ENCODE peak calls at places on chromosomes 4 and X, in four cellular contexts. U is body of pancreas, M is stomach, K is endodermal cell. E is an unnamed sample. For H3K4me1, the result is how much of the 10 kb centered on the place peaks cover.

GRCh38 chrX:45767021-45767491 is 566.4 kb upstream of the DIPK2B start:
- DNase-seq in U (no peak), M (no peak), K (no peak), E (no peak)

GRCh38 chrX:123713434-123713833 is 19.4 kb downstream of the THOC2 start:
- DNase-seq in U (no peak), M (no peak), K (no peak), E (no peak)

GRCh38 chr4:86543080-86543479 is 51.0 kb upstream of the PTPN13 start:
- DNase-seq in U (no peak), M (no peak), K (no peak), E (no peak)

GRCh38 chr4:143558823-143559756 is 45.6 kb downstream of the SMARCA5 start:
- DNase-seq in U (peak), M (peak), K (peak), E (peak)

GRCh38 chr4:52059372-52059771 is 8.3 kb downstream of the SPATA18 start:
- DNase-seq in U (no peak), M (peak), K (no peak), E (no peak)

GRCh38 chrX:111181883-111182400 is 86.0 kb downstream of the PAK3 start:
- DNase-seq in U (no peak), M (no peak), K (no peak), E (no peak)

GRCh38 chr4:3367866-3368265 is 73.9 kb upstream of the HGFAC start:
- DNase-seq in U (no peak), M (no peak), K (no peak), E (no peak)

GRCh38 chrX:68443155-68443868 is 10.0 kb upstream of the OPHN1 start:
- DNase-seq in U (no peak), M (no peak), K (no peak), E (peak)

GRCh38 chr4:113636877-113637276 is 124.7 kb downstream of the CAMK2D start:
- DNase-seq in U (no peak), M (no peak), K (no peak), E (no peak)

GRCh38 chrX:18983711-18984380 is at the start of gene PHKA2:
- DNase-seq in U (peak), M (peak), K (peak), E (peak)

GRCh38 chr4:140980426-140981200 is 152.7 kb downstream of the RNF150 start:
- DNase-seq in U (no peak), M (no peak), K (no peak), E (no peak)

GRCh38 chr4:155571184-155571944 is 95.3 kb upstream of the GUCY1A1 start:
- DNase-seq in U (no peak), M (no peak), K (no peak), E (no peak)

GRCh38 chrX:153877571-153878261 is 8.3 kb downstream of the L1CAM start:
- DNase-seq in U (no peak), M (no peak), K (peak), E (no peak)

GRCh38 chr4:168766537-168767316 is 243.3 kb downstream of the CBR4 start:
- DNase-seq in U (no peak), M (no peak), K (no peak), E (no peak)

GRCh38 chrX:84715315-84715714 is 213.1 kb upstream of the HDX start:
- DNase-seq in U (no peak), M (no peak), K (no peak), E (no peak)

GRCh38 chr4:41028392-41029076 is 185.8 kb downstream of the APBB2 start:
- DNase-seq in U (no peak), M (no peak), K (no peak), E (no peak)

GRCh38 chr4:81030617-81031388 is at the start of gene BMP3:
- DNase-seq in U (no peak), M (no peak), K (peak), E (peak)
- H3K4me3 ChIP-seq in U (no peak), M (peak), K (peak), E (peak)

DNA sequence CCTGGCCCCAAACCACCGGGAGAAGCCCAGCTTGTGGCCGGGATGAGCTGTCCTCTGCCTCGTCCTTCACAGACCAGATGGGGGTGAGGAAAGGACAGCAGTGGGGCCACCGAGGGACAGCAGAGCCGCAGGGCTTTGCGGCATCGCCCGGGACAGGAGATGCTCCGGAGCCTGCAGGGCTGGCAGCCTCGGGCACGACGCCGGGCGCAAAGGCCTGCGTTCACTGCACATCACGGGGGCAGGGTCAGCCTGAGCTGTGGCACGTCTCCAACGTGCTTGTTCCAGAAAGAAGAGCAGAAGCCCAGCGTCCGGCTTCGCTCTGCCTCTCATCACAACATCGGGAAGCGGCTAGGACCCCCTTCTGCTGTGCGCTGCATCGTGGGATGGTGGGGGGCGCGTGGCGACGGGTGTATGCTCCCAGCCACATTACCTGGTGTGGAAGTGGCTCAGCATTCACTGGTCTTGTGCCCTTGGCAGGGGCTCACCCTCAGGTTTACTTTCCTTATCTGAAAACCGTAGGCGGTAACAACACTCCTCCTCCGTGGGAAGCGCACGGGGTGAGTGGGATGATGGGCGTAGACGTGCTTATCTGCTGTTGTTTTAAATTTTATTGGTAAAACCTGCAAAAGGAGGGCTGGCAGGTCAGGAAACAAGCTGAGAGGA is 7.4 kb downstream of the TADA2B start:
- DNase-seq in U (peak), M (peak), K (no peak), E (no peak)
- H3K4me1 ChIP-seq in U (half or more), M (under half), K (under half), E (under half)

GRCh38 chr4:123896446-123897071 is 500.0 kb downstream of the SPRY1 start:
- DNase-seq in U (no peak), M (no peak), K (no peak), E (no peak)
- H3K4me3 ChIP-seq in U (no peak), M (no peak), K (no peak), E (no peak)

GRCh38 chr4:5755679-5756078 is 44.7 kb downstream of the EVC start:
- DNase-seq in U (no peak), M (no peak), K (no peak), E (no peak)
- H3K4me1 ChIP-seq in U (under half), M (under half), K (under half), E (under half)

GRCh38 chr4:104491396-104491821 is 3.3 kb downstream of the CXXC4 start:
- DNase-seq in U (no peak), M (peak), K (peak), E (no peak)

GRCh38 chr4:104490096-104490769 is 4.5 kb downstream of the CXXC4 start:
- DNase-seq in U (peak), M (no peak), K (peak), E (no peak)

GRCh38 chr4:104493071-104493831 is 1.4 kb downstream of the CXXC4 start:
- DNase-seq in U (no peak), M (no peak), K (peak), E (no peak)

GRCh38 chr4:104490770-104491395 is 3.8 kb downstream of the CXXC4 start:
- DNase-seq in U (peak), M (peak), K (peak), E (peak)

DNA sequence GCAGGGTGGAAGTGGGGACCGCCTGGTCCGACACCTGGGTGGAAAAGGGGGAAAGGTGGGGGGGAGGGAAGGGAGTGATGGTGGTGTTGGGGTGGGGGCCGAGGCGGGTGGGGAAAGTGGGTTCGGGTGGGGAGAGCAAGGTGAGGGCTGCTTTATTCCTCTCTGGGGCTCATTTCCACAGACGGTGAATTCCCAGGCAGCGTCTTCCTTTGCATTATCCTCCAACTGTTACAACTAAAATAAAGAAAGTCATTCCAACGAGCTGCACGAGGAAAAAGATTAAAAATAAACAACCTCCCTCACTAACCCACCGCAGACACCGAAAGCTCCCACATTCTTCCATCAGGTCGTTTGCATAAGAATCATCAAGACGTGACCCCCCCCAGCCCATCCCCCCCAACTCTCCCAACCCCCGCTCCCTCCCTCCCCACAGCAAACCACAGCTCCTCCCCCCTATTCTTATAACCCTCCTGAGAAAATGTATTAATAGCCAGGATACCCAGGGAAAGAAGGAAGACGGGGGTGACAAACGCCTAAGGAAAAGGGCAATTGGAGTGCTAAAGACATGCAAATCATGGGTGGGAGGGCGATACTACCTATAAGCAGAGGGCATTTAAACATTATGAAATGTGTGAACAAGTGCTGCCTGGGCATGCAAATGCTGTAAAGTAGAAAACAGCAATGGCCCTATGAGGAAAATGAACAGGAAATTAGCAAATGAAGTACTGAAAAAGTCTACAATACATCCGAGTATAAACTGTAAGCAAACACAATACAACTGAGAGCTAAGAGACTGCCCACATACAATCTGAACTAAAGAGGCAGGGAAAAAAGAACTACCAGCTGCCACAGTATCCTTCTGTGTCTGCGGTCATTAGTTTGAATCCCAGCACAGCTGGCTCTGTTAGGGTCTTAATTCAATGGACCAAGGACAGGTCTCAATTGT is 2.6 kb downstream of the CXXC4 start:
- DNase-seq in U (peak), M (no peak), K (peak), E (no peak)
- H3K4me3 ChIP-seq in U (peak), M (peak), K (peak), E (peak)

E was measured in lung.